ENCODE peak calls at places on chromosomes 5 and 9, in seven cellular contexts. Z is GM23338, V is HepG2, S is MM.1S, W is mammary epithelial cell, T is fibroblast of lung, I is HCT116. P is an unnamed sample.

GRCh38 chr9:122348288-122348777 is 22.5 kb upstream of the PTGS1 start:
- DNase-seq in V (no peak), I (no peak), W (no peak), S (no peak), Z (peak), T (no peak), P (peak)

GRCh38 chr5:154467655-154468354 is 10.2 kb downstream of the HAND1 start:
- DNase-seq in S (peak), T (peak), V (peak), I (peak), W (peak), Z (peak), P (peak)

GRCh38 chr9:25677301-25678146 is 720 bp downstream of the TUSC1 start:
- DNase-seq in V (no peak), T (peak), W (peak), S (no peak), Z (peak), I (no peak), P (peak)

GRCh38 chr9:21102311-21102710 is 24.6 kb upstream of the IFNB1 start:
- DNase-seq in Z (no peak), T (peak), V (no peak), I (no peak), W (no peak), S (no peak), P (no peak)

GRCh38 chr9:94971378-94972131 is 245.1 kb downstream of the AOPEP start:
- DNase-seq in T (no peak), V (peak), Z (no peak), I (no peak), S (no peak), W (no peak), P (no peak)

GRCh38 chr5:145752534-145752933 is 82.6 kb downstream of the PRELID2 start:
- DNase-seq in S (no peak), V (no peak), Z (no peak), T (peak), I (no peak), W (no peak), P (no peak)

GRCh38 chr5:443239-444151 is 519 bp downstream of the EXOC3 start:
- DNase-seq in Z (no peak), V (no peak), I (no peak), S (peak), W (no peak), T (no peak), P (peak)

GRCh38 chr5:52811067-52811749 is 23.5 kb downstream of the ITGA1 start:
- DNase-seq in V (no peak), W (peak), I (no peak), T (peak), Z (no peak), S (no peak), P (no peak)

GRCh38 chr5:133995903-133996563 is 8.7 kb downstream of the VDAC1 start:
- DNase-seq in T (no peak), Z (no peak), W (no peak), V (peak), I (no peak), S (no peak), P (no peak)

GRCh38 chr5:149448831-149449714 is 70.0 kb upstream of the IL17B start:
- DNase-seq in V (no peak), Z (peak), I (no peak), W (no peak), S (no peak), T (no peak), P (peak)

GRCh38 chr9:132341177-132341840 is 13.5 kb downstream of the SETX start:
- DNase-seq in W (peak), V (no peak), S (no peak), I (no peak), T (no peak), Z (no peak), P (no peak)

GRCh38 chr5:173618927-173619519 is 2.6 kb upstream of the BOD1 start:
- DNase-seq in V (peak), T (peak), Z (peak), I (peak), W (peak), S (peak), P (peak)

GRCh38 chr5:179154346-179154990 is 94.3 kb downstream of the ZNF354C start:
- DNase-seq in I (no peak), Z (no peak), V (no peak), T (no peak), S (no peak), W (no peak), P (no peak)

GRCh38 chr5:40879163-40879942 is 29.9 kb upstream of the C7 start:
- DNase-seq in Z (peak), W (peak), I (peak), T (peak), V (peak), S (peak), P (peak)

GRCh38 chr5:56328753-56329560 is 95.8 kb upstream of the ANKRD55 start:
- DNase-seq in S (peak), T (peak), V (peak), Z (peak), I (no peak), W (peak), P (peak)

GRCh38 chr9:105751761-105752160 is 57.4 kb downstream of the TMEM38B start:
- DNase-seq in S (no peak), T (no peak), I (no peak), W (no peak), V (no peak), Z (no peak), P (no peak)

GRCh38 chr5:31537349-31537748 is 5.2 kb downstream of the C5orf22 start:
- DNase-seq in Z (no peak), W (no peak), T (no peak), I (no peak), S (no peak), V (no peak), P (no peak)

GRCh38 chr9:19416143-19416542 is 7.3 kb downstream of the ACER2 start:
- DNase-seq in Z (no peak), V (no peak), W (no peak), I (no peak), S (no peak), T (peak), P (no peak)

GRCh38 chr9:71752928-71753327 is 15.4 kb downstream of the CEMIP2 start:
- DNase-seq in T (no peak), I (no peak), V (no peak), W (no peak), Z (no peak), S (no peak), P (no peak)

GRCh38 chr9:103407260-103407659 is 412.1 kb downstream of the CYLC2 start:
- DNase-seq in S (no peak), Z (no peak), V (no peak), W (no peak), I (no peak), T (no peak), P (no peak)

GRCh38 chr5:130168211-130168610 is 263.9 kb downstream of the CHSY3 start:
- DNase-seq in W (no peak), T (peak), Z (no peak), I (no peak), V (no peak), S (no peak), P (no peak)

GRCh38 chr5:134177197-134178171 is 734 bp upstream of the SKP1 start:
- DNase-seq in T (peak), S (peak), Z (peak), W (peak), V (peak), I (peak), P (peak)

GRCh38 chr5:59275537-59276276 is 617.8 kb downstream of the PDE4D start:
- DNase-seq in W (peak), I (no peak), Z (peak), S (no peak), T (peak), V (no peak), P (peak)

GRCh38 chr5:180304431-180305375 is 12.8 kb upstream of the MAPK9 start:
- DNase-seq in Z (no peak), W (no peak), I (no peak), V (no peak), T (no peak), S (no peak), P (no peak)

GRCh38 chr5:32027717-32028321 is 146.3 kb downstream of the GOLPH3 start:
- DNase-seq in Z (peak), S (no peak), V (peak), W (peak), I (peak), T (peak), P (peak)

GRCh38 chr9:114339130-114339908 is 9.7 kb downstream of the ORM2 start:
- DNase-seq in Z (peak), V (peak), I (no peak), W (peak), S (peak), T (peak), P (peak)

GRCh38 chr9:137347928-137348327 is 45.9 kb upstream of the NRARP start:
- DNase-seq in Z (no peak), W (no peak), S (no peak), V (no peak), T (no peak), I (no peak), P (no peak)

GRCh38 chr5:180618830-180619562 is 27.7 kb upstream of the SCGB3A1 start:
- DNase-seq in Z (peak), V (no peak), I (no peak), S (no peak), W (peak), T (peak), P (no peak)

GRCh38 chr5:66987949-66988838 is 208.4 kb downstream of the CD180 start:
- DNase-seq in V (peak), T (no peak), I (no peak), W (no peak), Z (peak), S (peak), P (peak)

GRCh38 chr9:86893811-86894490 is 53.4 kb downstream of the GAS1 start:
- DNase-seq in I (no peak), W (no peak), V (no peak), S (no peak), T (no peak), Z (peak), P (no peak)

GRCh38 chr9:76619645-76620044 is 144.6 kb upstream of the PCA3 start:
- DNase-seq in I (no peak), Z (no peak), W (no peak), T (no peak), S (no peak), V (no peak), P (no peak)

GRCh38 chr5:159097461-159098284 is 2.0 kb downstream of the EBF1 start:
- DNase-seq in Z (peak), W (no peak), T (peak), S (no peak), V (no peak), I (no peak), P (no peak)

GRCh38 chr5:95446560-95447221 is 55.5 kb downstream of the FAM81B start:
- DNase-seq in V (no peak), S (no peak), W (peak), I (no peak), T (peak), Z (no peak), P (no peak)

GRCh38 chr9:10804486-10804885 is 191.7 kb upstream of the PTPRD start:
- DNase-seq in I (no peak), T (no peak), Z (no peak), V (no peak), S (no peak), W (no peak), P (no peak)

GRCh38 chr5:125064610-125065009 is 318.2 kb upstream of the ZNF608 start:
- DNase-seq in W (peak), T (peak), S (no peak), V (no peak), Z (no peak), I (no peak), P (no peak)

GRCh38 chr9:116837038-116837998 is 150.2 kb downstream of the TRIM32 start:
- DNase-seq in V (no peak), W (peak), S (no peak), I (no peak), T (no peak), Z (peak), P (no peak)

DNA sequence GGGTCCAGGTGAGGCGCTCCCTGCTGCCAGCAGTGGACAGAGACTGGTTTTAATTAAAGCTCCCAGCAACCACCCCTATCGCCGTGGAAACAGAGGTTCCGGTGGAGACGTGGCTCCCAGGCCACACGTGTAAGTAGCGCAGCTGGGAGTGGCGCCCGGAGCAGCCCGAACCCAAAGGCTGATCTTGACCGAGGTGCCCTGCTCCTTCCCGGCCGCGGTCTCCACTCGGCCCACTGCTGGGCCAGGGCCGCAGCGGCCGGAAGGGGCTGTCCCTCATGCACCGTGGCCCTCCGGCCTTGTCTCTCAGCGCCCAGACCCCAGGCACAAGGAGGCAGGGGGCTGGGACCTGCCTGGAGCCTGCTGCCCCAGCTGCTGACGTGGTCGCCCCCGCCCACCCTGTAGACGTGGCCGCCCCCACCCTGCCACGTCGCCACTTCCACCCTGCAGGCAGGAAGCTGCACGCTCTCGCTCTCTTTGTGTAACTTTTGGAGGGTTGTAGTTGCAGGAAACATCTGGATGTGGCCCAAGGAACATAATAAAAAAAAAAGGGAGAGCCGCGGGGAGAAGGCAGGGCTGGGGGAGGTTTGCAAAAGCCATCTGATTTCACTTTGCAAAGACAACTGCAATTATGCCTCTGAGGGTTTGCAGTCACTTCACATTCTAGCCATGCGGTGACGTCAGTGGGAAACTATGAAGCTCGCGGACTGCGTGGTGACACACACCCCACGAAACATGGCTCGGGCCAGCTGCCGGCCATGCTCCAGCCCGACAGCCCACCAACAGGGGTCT is 129.9 kb downstream of the RXRA start:
- DNase-seq in V (no peak), S (no peak), Z (no peak), I (peak), T (peak), W (peak), P (peak)
- H2AFZ ChIP-seq in V (no peak), S (peak), Z (no peak), I (peak), T (no peak), W (peak), P (peak)

DNA sequence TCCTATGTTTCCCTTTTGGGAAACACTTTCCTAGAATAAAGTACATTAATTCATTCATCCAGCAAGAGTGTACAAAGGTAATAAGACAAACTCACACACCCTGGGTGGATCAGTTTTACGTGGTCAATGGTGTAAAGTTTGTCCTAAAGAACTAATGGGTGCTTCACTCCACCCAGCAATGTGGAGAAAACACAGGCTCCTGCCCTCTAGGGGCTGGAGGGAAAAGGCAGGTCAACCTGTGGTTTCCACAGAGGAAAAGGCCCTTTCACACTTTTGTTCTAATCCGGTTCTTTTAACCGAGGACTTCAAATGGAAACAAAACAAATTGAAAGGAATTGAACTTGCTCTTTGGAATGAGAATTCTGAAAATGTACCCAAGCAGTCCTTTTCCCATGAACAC is 80.9 kb upstream of the SPOCK1 start:
- DNase-seq in I (no peak), W (no peak), S (no peak), Z (peak), T (no peak), V (no peak), P (peak)
- TF ChIP-seq CTCF in I (peak), W (peak), S (no peak), Z (peak), T (peak), V (peak), P (peak)

DNA sequence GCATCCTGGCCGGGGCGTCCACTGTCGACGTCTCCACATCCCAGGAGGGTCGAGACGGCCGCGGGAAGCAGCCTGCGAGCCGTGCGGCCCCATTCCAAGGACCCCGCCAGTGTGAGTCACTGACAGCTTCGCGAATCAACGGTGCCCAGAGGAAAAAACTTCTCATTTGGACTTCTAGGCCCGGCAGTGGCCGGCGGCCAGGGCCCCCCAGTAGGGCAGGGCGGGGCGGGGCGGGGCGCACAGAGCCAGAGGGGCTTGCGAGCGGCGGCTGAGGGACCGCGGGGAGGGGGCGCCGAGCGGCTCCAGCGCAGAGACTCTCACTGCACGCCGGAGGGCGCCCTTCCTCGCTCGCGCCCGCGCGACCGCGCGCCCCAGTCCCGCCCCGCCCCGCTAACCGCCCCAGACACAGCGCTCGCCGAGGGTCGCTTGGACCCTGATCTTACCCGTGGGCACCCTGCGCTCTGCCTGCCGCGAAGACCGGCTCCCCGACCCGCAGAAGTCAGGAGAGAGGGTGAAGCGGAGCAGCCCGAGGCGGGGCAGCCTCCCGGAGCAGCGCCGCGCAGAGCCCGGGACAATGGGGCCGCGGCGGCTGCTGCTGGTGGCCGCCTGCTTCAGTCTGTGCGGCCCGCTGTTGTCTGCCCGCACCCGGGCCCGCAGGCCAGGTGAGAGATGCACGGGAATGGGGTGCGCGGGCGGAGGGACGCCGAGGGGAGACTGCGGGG is at the start of gene F2R:
- DNase-seq in W (peak), Z (peak), S (peak), I (no peak), T (peak), V (peak), P (peak)
- TF ChIP-seq EZH2 in W (no peak), Z (no peak), S (no peak), I (no peak), T (no peak), V (no peak), P (no peak)

DNA sequence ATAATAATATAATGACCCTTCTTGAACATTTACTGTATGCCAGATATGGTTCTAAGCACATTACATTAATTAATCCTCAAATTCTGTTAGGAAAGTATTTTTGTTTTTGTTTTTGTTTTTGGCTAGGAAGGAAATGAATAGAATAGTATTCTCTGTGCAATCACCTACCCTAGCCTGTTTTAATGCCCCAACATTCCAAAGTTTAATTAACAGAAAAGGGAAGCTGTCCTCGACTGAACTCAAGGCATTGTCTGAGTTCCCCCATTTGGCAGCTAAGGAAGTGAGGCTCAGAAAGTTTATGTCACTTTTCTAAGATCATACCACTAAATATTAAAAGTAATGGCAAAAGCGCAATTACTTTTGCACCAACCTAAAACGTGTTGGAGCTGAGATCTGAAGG is 59.8 kb downstream of the FGF1 start:
- DNase-seq in S (no peak), Z (no peak), I (no peak), T (no peak), W (no peak), V (no peak), P (no peak)
- H2AFZ ChIP-seq in S (no peak), Z (no peak), I (no peak), T (no peak), W (no peak), V (no peak), P (no peak)

GRCh38 chr5:29702875-29703274 is 1490.6 kb upstream of the CDH6 start:
- DNase-seq in Z (no peak), W (no peak), I (no peak), V (no peak), T (no peak), S (no peak), P (no peak)

GRCh38 chr5:29701600-29701999 is 1491.9 kb upstream of the CDH6 start:
- DNase-seq in V (no peak), Z (no peak), I (no peak), W (no peak), S (no peak), T (no peak), P (no peak)

GRCh38 chr5:29697786-29698414 is 1495.6 kb upstream of the CDH6 start:
- DNase-seq in T (no peak), Z (peak), V (peak), W (no peak), I (no peak), S (peak), P (no peak)
- TF ChIP-seq CTCF in T (no peak), Z (peak), V (peak), W (no peak), I (no peak), S (peak), P (no peak)

GRCh38 chr9:124044448-124044847 is 32.9 kb downstream of the LHX2 start:
- DNase-seq in Z (no peak), T (no peak), S (no peak), W (no peak), V (no peak), I (no peak), P (no peak)

GRCh38 chr9:124047106-124047716 is 35.6 kb downstream of the LHX2 start:
- DNase-seq in T (no peak), Z (no peak), S (no peak), I (no peak), W (no peak), V (no peak), P (peak)

GRCh38 chr9:124045830-124046177 is 34.2 kb downstream of the LHX2 start:
- DNase-seq in Z (no peak), W (no peak), T (no peak), S (no peak), I (no peak), V (no peak), P (no peak)

GRCh38 chr9:124045076-124045829 is 33.7 kb downstream of the LHX2 start:
- DNase-seq in I (no peak), W (no peak), Z (peak), T (peak), S (no peak), V (no peak), P (peak)

DNA sequence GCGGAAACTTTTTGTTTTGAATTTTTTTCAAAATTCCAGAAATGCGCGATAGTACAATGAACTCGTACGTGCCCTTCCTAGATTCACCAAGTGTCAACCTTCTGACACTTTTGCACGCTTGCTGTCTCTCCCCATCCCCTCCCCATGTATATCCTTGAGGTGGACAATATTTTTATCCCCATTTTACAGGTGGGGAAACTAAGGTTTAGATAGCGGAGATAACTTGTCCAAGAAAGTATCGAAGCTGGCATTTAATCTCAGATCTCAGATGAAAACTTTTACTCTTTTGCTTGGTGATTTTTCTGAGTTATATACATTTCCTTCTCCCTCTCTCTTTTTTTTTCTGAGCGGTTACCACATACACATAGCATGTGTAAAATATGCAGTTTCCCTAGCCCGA is 34.6 kb downstream of the LHX2 start:
- DNase-seq in W (no peak), Z (no peak), S (no peak), V (no peak), I (no peak), T (no peak), P (no peak)
- TF ChIP-seq EZH2 in W (no peak), Z (no peak), S (no peak), V (no peak), I (no peak), T (no peak), P (no peak)

GRCh38 chr9:15618540-15619331 is 65.9 kb downstream of the CCDC171 start:
- DNase-seq in S (no peak), V (no peak), Z (no peak), W (no peak), T (no peak), I (no peak), P (no peak)
- H2AFZ ChIP-seq in S (no peak), V (no peak), Z (no peak), W (no peak), T (no peak), I (no peak), P (no peak)

GRCh38 chr9:136289651-136290507 is 14.0 kb downstream of the CCDC187 start:
- DNase-seq in Z (no peak), T (no peak), W (no peak), S (peak), I (no peak), V (no peak), P (no peak)
- TF ChIP-seq CTCF in Z (peak), T (no peak), W (no peak), S (peak), I (peak), V (peak), P (no peak)

P was measured in endothelial cell of umbilical vein.